ENCODE peak calls at places on chromosomes 3 and 15, in four cellular contexts. N, Z, T and S are unnamed samples.

GRCh38 chr15:53634517-53635106 is 124.9 kb downstream of the WDR72 start:
- DNase-seq in Z (no peak), T (no peak), N (no peak), S (no peak)

GRCh38 chr3:40847571-40847992 is 322.8 kb downstream of the ZNF621 start:
- DNase-seq in T (no peak), N (no peak), Z (no peak), S (no peak)

GRCh38 chr3:156751461-156752025 is 74.6 kb upstream of the LEKR1 start:
- DNase-seq in T (peak), N (peak), Z (peak), S (no peak)

GRCh38 chr15:74519311-74519710 is 21.7 kb upstream of the ARID3B start:
- DNase-seq in N (peak), Z (no peak), T (no peak), S (no peak)

GRCh38 chr3:123116116-123116515 is 49.3 kb downstream of the PDIA5 start:
- DNase-seq in N (no peak), Z (no peak), T (no peak), S (no peak)

GRCh38 chr15:37015025-37015424 is 85.3 kb downstream of the MEIS2 start:
- DNase-seq in T (no peak), N (no peak), Z (no peak), S (peak)

GRCh38 chr3:114892117-114892870 is 254.8 kb downstream of the ZBTB20 start:
- DNase-seq in N (no peak), Z (no peak), T (no peak), S (no peak)

GRCh38 chr3:57151021-57151449 is 14.1 kb downstream of the IL17RD start:
- DNase-seq in T (no peak), N (peak), Z (no peak), S (no peak)

GRCh38 chr15:68301300-68301699 is 23.8 kb downstream of the FEM1B start:
- DNase-seq in T (no peak), Z (no peak), N (no peak), S (no peak)

GRCh38 chr15:84766461-84767005 is 18.1 kb downstream of the ZNF592 start:
- DNase-seq in T (no peak), Z (no peak), N (no peak), S (no peak)

GRCh38 chr15:81398910-81399551 is 25.0 kb upstream of the TMC3 start:
- DNase-seq in T (no peak), N (peak), Z (no peak), S (no peak)

GRCh38 chr3:16372362-16373269 is 107.6 kb downstream of the OXNAD1 start:
- DNase-seq in N (no peak), T (no peak), Z (no peak), S (no peak)

GRCh38 chr3:147864754-147865354 is 455.7 kb downstream of the ZIC1 start:
- DNase-seq in N (no peak), T (no peak), Z (no peak), S (no peak)

GRCh38 chr3:143045639-143046038 is 44.3 kb downstream of the U2SURP start:
- DNase-seq in T (no peak), N (no peak), Z (no peak), S (no peak)

GRCh38 chr3:113812854-113813253 is 25.7 kb upstream of the GRAMD1C start:
- DNase-seq in T (no peak), N (no peak), Z (no peak), S (no peak)

GRCh38 chr15:53936137-53936536 is 42.1 kb upstream of the UNC13C start:
- DNase-seq in Z (no peak), T (no peak), N (no peak), S (no peak)

GRCh38 chr3:46702246-46703012 is 1.2 kb downstream of the TMIE start:
- DNase-seq in Z (peak), T (no peak), N (no peak), S (no peak)

GRCh38 chr3:27758083-27758482 is 36.0 kb upstream of the EOMES start:
- DNase-seq in Z (no peak), T (peak), N (peak), S (no peak)

GRCh38 chr3:69926385-69926784 is 73.1 kb upstream of the SAMMSON start:
- DNase-seq in T (no peak), Z (no peak), N (no peak), S (peak)

GRCh38 chr3:29255854-29256696 is 24.8 kb upstream of the RBMS3 start:
- DNase-seq in Z (no peak), T (no peak), N (peak), S (no peak)

GRCh38 chr15:40045572-40046217 is 6.7 kb upstream of the SRP14 start:
- DNase-seq in N (no peak), Z (no peak), T (no peak), S (no peak)

GRCh38 chr3:9032236-9032777 is 69.0 kb upstream of the RAD18 start:
- DNase-seq in Z (no peak), N (no peak), T (no peak), S (no peak)

GRCh38 chr15:76239786-76240185 is 71.5 kb downstream of the ETFA start:
- DNase-seq in N (peak), T (no peak), Z (no peak), S (no peak)

DNA sequence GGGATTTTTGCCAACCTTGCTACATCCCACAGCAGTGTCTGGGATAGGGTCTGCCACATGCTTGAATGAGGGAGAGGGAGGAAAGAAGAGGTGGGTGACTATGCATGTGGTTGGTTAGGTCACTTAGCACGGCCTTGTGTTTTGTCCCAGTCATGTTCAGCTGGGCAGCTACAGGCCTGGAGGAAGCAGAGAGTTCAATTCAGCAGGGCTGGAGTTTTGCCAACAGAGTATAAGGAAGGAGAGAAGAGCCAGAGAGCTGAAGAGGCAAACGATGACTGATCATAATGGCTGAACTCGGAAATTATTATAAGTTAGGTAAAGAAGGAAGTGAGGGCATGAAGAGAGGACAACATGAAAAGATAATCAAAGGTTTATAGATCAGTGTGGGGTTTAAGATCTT is 268.5 kb upstream of the NSMCE3 start:
- DNase-seq in Z (no peak), N (no peak), T (no peak), S (no peak)
- H3K27ac ChIP-seq in Z (no peak), N (no peak), T (no peak), S (no peak)

DNA sequence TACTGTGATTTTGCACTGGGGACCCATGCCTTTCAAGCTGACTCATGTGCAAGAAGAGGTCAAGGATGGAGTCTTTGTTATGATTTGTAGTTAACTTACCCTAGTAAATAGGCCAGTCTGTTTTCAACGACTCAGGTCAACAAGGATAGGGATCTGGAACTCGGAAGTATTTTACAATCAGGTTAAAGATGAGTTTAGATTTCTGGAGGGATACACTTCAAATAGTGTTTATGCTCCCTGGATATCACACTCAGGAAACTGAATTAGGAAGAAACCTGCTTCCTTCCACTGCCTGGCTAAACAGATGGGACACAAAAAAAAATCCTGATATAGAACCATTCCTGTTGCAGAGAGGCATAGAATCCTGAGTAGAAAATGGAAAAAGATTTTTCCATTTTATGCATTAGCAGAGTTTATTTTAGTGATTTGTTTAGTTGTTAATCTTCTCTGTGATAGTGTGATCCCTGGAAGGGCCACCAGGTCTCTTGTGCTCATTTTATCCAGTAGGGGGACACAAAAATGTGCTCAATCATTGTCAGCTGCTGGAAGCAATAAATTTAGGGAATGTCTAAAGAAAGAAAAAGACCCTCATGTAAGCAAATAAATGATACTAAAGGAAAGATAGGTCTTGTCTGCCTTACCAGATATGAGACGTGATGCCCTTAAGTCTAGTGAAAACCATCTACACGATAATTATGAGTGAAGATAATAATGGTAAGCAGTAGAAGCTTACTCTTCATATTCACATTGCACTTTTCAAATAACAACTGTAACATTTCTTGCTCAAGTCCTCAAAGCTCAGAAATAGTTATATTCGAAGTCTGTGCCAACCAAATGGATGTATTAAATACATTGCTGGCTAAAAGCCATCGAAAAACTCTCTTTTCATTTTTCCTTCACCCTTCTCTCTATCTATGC is 452.1 kb upstream of the KCNMB2 start:
- DNase-seq in N (no peak), T (no peak), Z (no peak), S (no peak)
- H3K27ac ChIP-seq in N (no peak), T (peak), Z (peak), S (peak)

GRCh38 chr15:70851889-70852288 is 2.1 kb downstream of the LARP6 start:
- DNase-seq in T (no peak), N (no peak), Z (no peak), S (peak)
- H3K27ac ChIP-seq in T (peak), N (peak), Z (no peak), S (peak)

DNA sequence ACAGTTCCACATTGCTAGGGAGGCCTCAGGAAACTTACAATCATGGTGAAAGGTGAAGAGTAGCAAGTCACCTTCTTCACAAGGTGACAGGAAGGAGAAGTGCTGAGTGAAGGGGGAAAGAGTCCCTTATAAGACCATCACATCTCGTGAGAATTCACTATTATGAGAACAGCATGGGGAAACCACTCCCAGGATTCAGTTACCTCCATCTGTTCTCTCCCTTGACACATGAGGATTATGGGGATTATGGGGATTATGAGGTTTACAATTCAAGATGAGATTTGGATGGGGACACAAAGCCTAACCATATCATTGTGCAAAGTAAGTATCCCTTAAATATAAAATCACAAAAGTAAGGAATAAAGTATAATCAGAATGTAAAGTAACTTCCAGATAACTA is 375.9 kb upstream of the NAALADL2 start:
- DNase-seq in T (no peak), N (no peak), Z (no peak), S (no peak)
- H3K27ac ChIP-seq in T (no peak), N (no peak), Z (no peak), S (no peak)

DNA sequence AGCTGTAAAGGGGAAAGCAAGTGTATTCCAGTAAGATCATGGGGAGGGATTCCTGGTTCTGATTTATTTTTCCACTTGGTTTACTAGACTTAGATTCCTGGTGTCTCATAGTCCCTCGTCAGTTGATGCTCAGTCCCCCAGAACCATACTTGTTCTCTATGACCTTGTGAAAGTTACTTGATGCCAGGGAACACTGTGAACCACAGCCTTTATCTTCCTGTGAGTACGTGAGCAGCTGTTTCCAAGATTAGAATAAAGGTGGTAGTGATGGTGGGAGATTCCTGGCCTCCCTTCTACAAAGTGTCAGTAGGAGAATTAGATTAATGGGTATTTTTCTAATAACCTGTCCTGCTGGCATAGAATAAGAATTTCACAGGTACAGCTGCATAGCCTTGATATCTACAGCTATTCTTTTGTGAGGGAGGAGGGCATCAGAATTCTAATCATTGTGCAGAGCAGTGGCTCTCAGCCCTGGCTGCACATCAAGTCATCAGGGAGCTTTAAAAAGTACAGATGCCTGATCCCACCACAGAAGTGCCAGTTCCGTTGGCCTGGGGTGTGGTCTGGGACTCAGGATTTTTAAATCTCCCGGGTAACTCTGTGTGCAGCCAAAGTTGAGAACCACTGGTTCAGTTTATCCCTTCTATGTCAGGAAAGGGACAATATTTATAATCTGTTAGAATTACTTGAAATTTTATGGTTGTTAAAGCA is 20.0 kb downstream of the GPD1L start:
- DNase-seq in N (no peak), T (no peak), Z (no peak), S (no peak)
- H3K27ac ChIP-seq in N (no peak), T (no peak), Z (peak), S (no peak)

GRCh38 chr3:30289324-30289723 is 317.1 kb upstream of the TGFBR2 start:
- DNase-seq in T (no peak), Z (no peak), N (no peak), S (no peak)

GRCh38 chr3:30285188-30286006 is 321.0 kb upstream of the TGFBR2 start:
- DNase-seq in N (no peak), Z (no peak), T (no peak), S (no peak)

GRCh38 chr3:30286811-30287210 is 319.6 kb upstream of the TGFBR2 start:
- DNase-seq in Z (no peak), N (no peak), T (no peak), S (no peak)

GRCh38 chr3:30288830-30289229 is 317.6 kb upstream of the TGFBR2 start:
- DNase-seq in Z (no peak), T (no peak), N (no peak), S (no peak)

DNA sequence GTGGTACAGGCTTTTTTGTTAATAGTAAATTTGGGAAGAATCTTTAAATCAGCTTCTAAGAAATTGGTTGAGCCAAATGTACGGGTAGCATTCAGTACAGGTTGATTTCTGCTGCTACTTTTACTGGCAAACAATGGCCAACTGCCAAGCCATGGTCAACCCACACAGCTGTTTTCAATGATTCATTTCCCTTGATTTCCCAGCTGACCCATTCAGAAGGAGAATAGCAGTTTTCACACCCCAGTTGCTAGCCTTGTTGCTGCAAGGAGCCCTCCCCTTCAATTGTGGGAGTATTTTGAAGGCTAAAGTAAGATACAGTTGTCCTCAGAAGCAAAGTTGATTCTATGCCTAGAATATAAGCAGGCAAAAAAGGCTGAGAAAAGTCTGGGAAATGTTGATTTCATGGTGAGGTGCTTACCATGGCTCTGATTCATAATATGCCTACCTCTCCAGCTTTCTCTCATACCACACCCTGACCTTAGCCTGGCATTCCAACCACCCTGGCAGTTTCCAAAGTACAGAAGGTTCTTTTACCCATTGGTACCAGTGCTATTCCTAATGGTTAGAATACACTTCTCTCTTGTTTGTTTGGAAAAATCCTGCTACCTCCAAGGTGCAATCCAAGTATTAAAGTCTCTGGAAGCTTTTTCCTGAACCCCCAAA is 320.3 kb upstream of the TGFBR2 start:
- DNase-seq in N (peak), Z (peak), T (peak), S (no peak)
- H3K27ac ChIP-seq in N (no peak), Z (peak), T (peak), S (no peak)

DNA sequence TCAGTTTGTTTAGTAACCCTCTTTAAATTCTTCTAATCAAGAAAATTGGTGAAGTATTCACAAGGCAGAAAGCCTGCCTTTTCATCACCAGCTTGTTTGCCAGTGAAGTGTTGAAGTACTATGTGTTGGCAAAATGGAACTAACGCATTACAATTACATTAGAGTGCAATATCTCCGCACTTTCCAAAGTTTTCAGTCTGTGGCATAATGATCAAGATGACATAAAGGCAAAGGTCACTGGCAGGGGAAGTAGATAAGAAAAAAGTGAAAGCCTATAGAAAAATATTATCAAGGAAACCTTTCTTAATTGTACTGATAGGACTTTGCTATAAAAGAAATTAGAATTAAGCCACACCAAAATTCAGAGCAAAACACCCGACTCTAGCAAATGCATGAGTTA is 25.0 kb upstream of the TM4SF1 start:
- DNase-seq in T (no peak), Z (no peak), N (no peak), S (no peak)
- H3K27ac ChIP-seq in T (peak), Z (no peak), N (peak), S (no peak)

GRCh38 chr15:96323250-96324162 is 7.0 kb upstream of the NR2F2 start:
- DNase-seq in T (no peak), Z (no peak), N (no peak), S (no peak)
- H3K27ac ChIP-seq in T (peak), Z (peak), N (peak), S (no peak)